ENCODE peak calls at places on chromosome 6, in seven cellular contexts. R, I, K, H, D, C and N are unnamed samples.

GRCh38 chr6:38110407-38111025 is 291.0 kb downstream of the ZFAND3 start:
- DNase-seq in H (peak; percentile 9), I (no peak), R (peak; percentile 25), K (no peak), C (no peak), D (peak; percentile 72), N (peak; percentile 5)

GRCh38 chr6:129671442-129672344 is 38.3 kb downstream of the ARHGAP18 start:
- DNase-seq in I (no peak), D (no peak), C (no peak), K (peak; percentile 33), H (no peak), R (no peak), N (no peak)

GRCh38 chr6:30311101-30311500 is 15.6 kb upstream of the TRIM39 start:
- DNase-seq in C (no peak), D (no peak), K (peak; percentile 32), R (no peak), I (no peak), H (no peak), N (peak; percentile 41)

GRCh38 chr6:17354700-17355403 is 38.5 kb upstream of the CAP2 start:
- DNase-seq in H (peak; percentile 26), K (no peak), I (peak; percentile 59), C (no peak), R (no peak), D (no peak), N (no peak)

GRCh38 chr6:35202066-35202546 is 11.7 kb upstream of the SCUBE3 start:
- DNase-seq in R (no peak), K (no peak), C (no peak), H (no peak), I (no peak), D (no peak), N (no peak)

GRCh38 chr6:122803056-122803695 is 14.1 kb downstream of the SMPDL3A start:
- DNase-seq in I (peak; percentile 79), C (no peak), H (peak; percentile 30), R (no peak), D (no peak), K (no peak), N (no peak)

GRCh38 chr6:9062581-9062980 is 627.2 kb upstream of the SLC35B3 start:
- DNase-seq in C (no peak), D (no peak), K (no peak), H (no peak), I (no peak), R (no peak), N (no peak)

GRCh38 chr6:135686784-135687301 is 164.7 kb upstream of the PDE7B start:
- DNase-seq in K (no peak), D (no peak), R (no peak), I (no peak), C (no peak), H (peak; percentile 4), N (no peak)

GRCh38 chr6:30942338-30943060 is 1.7 kb downstream of the MUCL3 start:
- DNase-seq in K (peak; percentile 97), C (peak; percentile 85), R (peak; percentile 70), D (peak; percentile 60), H (peak; percentile 89), I (peak; percentile 44), N (peak; percentile 72)

GRCh38 chr6:96450082-96450759 is 71.4 kb upstream of the UFL1 start:
- DNase-seq in C (no peak), I (no peak), R (no peak), D (no peak), H (no peak), K (peak; percentile 63), N (no peak)

GRCh38 chr6:14061644-14062043 is 55.9 kb upstream of the CD83 start:
- DNase-seq in K (no peak), I (no peak), D (no peak), R (no peak), H (no peak), C (no peak), N (no peak)

GRCh38 chr6:133577851-133578250 is 311.1 kb upstream of the TCF21 start:
- DNase-seq in C (no peak), H (no peak), D (no peak), R (no peak), I (no peak), K (no peak), N (no peak)

GRCh38 chr6:13729891-13730290 is 18.3 kb upstream of the RANBP9 start:
- DNase-seq in D (no peak), C (no peak), I (peak; percentile 20), H (peak; percentile 83), R (no peak), K (no peak), N (no peak)

GRCh38 chr6:43078651-43079050 is 2.5 kb downstream of the PTK7 start:
- DNase-seq in D (no peak), C (no peak), R (no peak), K (no peak), H (peak; percentile 50), I (no peak), N (no peak)

GRCh38 chr6:98382246-98382645 is 452.1 kb upstream of the POU3F2 start:
- DNase-seq in R (no peak), K (no peak), H (no peak), I (no peak), C (no peak), D (no peak), N (no peak)

GRCh38 chr6:149457316-149457884 is 27.4 kb downstream of the ZC3H12D start:
- DNase-seq in H (no peak), C (no peak), K (no peak), R (no peak), D (no peak), I (no peak), N (no peak)

GRCh38 chr6:158032354-158032733 is 50.7 kb downstream of the SYNJ2 start:
- DNase-seq in R (no peak), H (no peak), D (no peak), C (no peak), I (no peak), K (no peak), N (no peak)

GRCh38 chr6:37092851-37093727 is 76.9 kb upstream of the PIM1 start:
- DNase-seq in I (no peak), C (peak; percentile 36), K (no peak), H (peak; percentile 30), R (peak; percentile 38), D (no peak), N (no peak)

GRCh38 chr6:85452441-85452881 is 2.6 kb downstream of the NT5E start:
- DNase-seq in H (peak; percentile 68), D (no peak), I (peak; percentile 77), K (no peak), R (no peak), C (no peak), N (peak; percentile 36)

GRCh38 chr6:78831492-78831891 is 35.9 kb upstream of the IRAK1BP1 start:
- DNase-seq in C (peak; percentile 43), H (no peak), D (no peak), I (no peak), R (no peak), K (no peak), N (peak; percentile 66)

GRCh38 chr6:32969685-32970412 is 1.5 kb downstream of the BRD2 start:
- DNase-seq in K (peak; percentile 92), H (peak; percentile 98), C (peak; percentile 71), R (peak; percentile 78), D (peak; percentile 83), I (peak; percentile 93), N (peak; percentile 88)

GRCh38 chr6:142760152-142760551 is 184.8 kb downstream of the HIVEP2 start:
- DNase-seq in I (no peak), C (no peak), H (peak; percentile 93), K (no peak), D (no peak), R (no peak), N (no peak)

GRCh38 chr6:5697508-5697907 is 309.2 kb downstream of the NRN1 start:
- DNase-seq in K (no peak), R (no peak), I (no peak), H (no peak), C (no peak), D (no peak), N (no peak)

GRCh38 chr6:4316867-4317400 is 181.6 kb upstream of the ECI2 start:
- DNase-seq in H (peak; percentile 94), I (peak; percentile 23), K (no peak), R (peak; percentile 40), C (peak; percentile 52), D (no peak), N (peak; percentile 82)

GRCh38 chr6:54747955-54748354 is 98.6 kb upstream of the FAM83B start:
- DNase-seq in C (no peak), H (no peak), D (no peak), I (no peak), K (no peak), R (no peak), N (no peak)

GRCh38 chr6:170102582-170103481 is 188.0 kb downstream of the DLL1 start:
- DNase-seq in D (no peak), H (no peak), K (no peak), C (no peak), R (no peak), I (no peak), N (no peak)

GRCh38 chr6:36771145-36771544 is 68.1 kb downstream of the CPNE5 start:
- DNase-seq in C (no peak), I (no peak), H (no peak), D (peak; percentile 51), K (no peak), R (no peak), N (no peak)

GRCh38 chr6:79137671-79138070 is 59.6 kb upstream of the PHIP start:
- DNase-seq in D (no peak), C (no peak), H (peak; percentile 35), R (no peak), K (no peak), I (no peak), N (no peak)

GRCh38 chr6:107080036-107080435 is 35.3 kb downstream of the BEND3 start:
- DNase-seq in D (peak; percentile 15), H (no peak), R (no peak), C (no peak), I (no peak), K (no peak), N (peak; percentile 20)
- H3K4me3 ChIP-seq in D (no peak overlapping the region), H (no peak overlapping the region), R (no peak overlapping the region), C (no peak overlapping the region), I (no peak overlapping the region), K (no peak overlapping the region), N (no peak overlapping the region)

GRCh38 chr6:27867051-27867940 is 44.9 kb downstream of the OR2B2 start:
- DNase-seq in K (peak; percentile 84), D (peak; percentile 67), I (no peak), H (peak; percentile 85), R (peak; percentile 56), C (peak; percentile 27), N (peak; percentile 65)
- H3K9me3 ChIP-seq in K (no peaks in the 10 kb centered on the region), D (peaks cover 19% of the 10 kb centered on the region), I (no peaks in the 10 kb centered on the region), H (no peaks in the 10 kb centered on the region), R (no peaks in the 10 kb centered on the region), C (no peaks in the 10 kb centered on the region), N (no peaks in the 10 kb centered on the region)

GRCh38 chr6:144066745-144067484 is 28.5 kb downstream of the SF3B5 start:
- DNase-seq in C (no peak), H (no peak), R (no peak), D (no peak), K (no peak), I (no peak), N (no peak)
- H3K27me3 ChIP-seq in C (no peaks in the 10 kb centered on the region), H (peaks cover 51% of the 10 kb centered on the region), R (peaks cover 39% of the 10 kb centered on the region), D (no peaks in the 10 kb centered on the region), K (peaks cover 84% of the 10 kb centered on the region), I (peaks cover 54% of the 10 kb centered on the region), N (peaks cover 18% of the 10 kb centered on the region)

DNA sequence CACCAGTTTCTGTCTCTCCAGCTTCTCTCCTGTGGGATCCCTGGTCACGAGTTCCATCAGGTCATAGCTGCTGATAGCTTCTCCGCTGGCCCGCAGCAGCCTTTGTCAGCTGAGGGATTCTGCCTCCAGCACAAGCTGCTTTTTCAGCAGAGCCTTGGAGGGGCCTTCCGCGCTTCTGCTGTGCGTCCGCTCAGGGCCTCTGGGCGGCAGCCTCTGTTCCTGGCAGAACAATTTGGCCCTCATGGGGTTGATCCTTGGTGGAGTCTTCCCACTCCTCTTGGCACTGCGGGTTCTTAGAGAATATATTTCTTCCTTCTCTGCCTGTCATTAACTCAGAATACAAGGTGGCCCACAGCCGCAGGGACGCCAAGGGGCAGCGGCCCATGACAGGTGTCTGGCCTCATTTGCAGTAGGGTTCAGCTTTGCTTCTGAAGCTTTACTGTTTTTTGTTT is 158.8 kb downstream of the DTNBP1 start:
- DNase-seq in H (peak; percentile 41), R (peak; percentile 64), C (peak; percentile 16), K (peak; percentile 25), D (no peak), I (no peak), N (peak; percentile 32)
- H3K4me3 ChIP-seq in H (peak overlapping the region; percentile 40), R (peak overlapping the region; percentile 50), C (no peak overlapping the region), K (no peak overlapping the region), D (no peak overlapping the region), I (peak overlapping the region; percentile 37), N (peak overlapping the region; percentile 21)